ENCODE peak calls at places on chromosomes 13 and 19, in five cellular contexts. R is CD8-positive, alpha-beta memory T cell; H is heart right ventricle; D is fibroblast of lung; B is heart left ventricle. X is an unnamed sample.

GRCh38 chr13:78102121-78102677 is 183.6 kb upstream of the EDNRB start:
- DNase-seq in R (no peak), H (peak; percentile 41), D (peak; percentile 93), B (peak; percentile 59), X (no peak)

GRCh38 chr19:15048885-15049541 is at the start of gene CASP14:
- DNase-seq in R (no peak), H (no peak), D (no peak), B (no peak), X (no peak)

GRCh38 chr13:52070929-52071523 is 46.5 kb downstream of the UTP14C start:
- DNase-seq in R (no peak), H (no peak), D (peak; percentile 28), B (no peak), X (no peak)

GRCh38 chr19:40633207-40633606 is 32.0 kb downstream of the LTBP4 start:
- DNase-seq in R (no peak), H (no peak), D (peak; percentile 48), B (no peak), X (no peak)

GRCh38 chr19:3330047-3330446 is 36.3 kb upstream of the NFIC start:
- DNase-seq in R (no peak), H (no peak), D (no peak), B (no peak), X (no peak)

GRCh38 chr19:56577719-56578602 is 10.7 kb downstream of the ZNF470 start:
- DNase-seq in R (no peak), H (no peak), D (no peak), B (no peak), X (no peak)

GRCh38 chr19:16139752-16140151 is 3.7 kb upstream of the HSH2D start:
- DNase-seq in R (no peak), H (no peak), D (no peak), B (no peak), X (no peak)

GRCh38 chr13:24110011-24110410 is 50.5 kb upstream of the SPATA13 start:
- DNase-seq in R (no peak), H (no peak), D (no peak), B (no peak), X (no peak)

GRCh38 chr13:90918551-90918950 is 428.9 kb upstream of the MIR17HG start:
- DNase-seq in R (no peak), H (no peak), D (peak; percentile 71), B (no peak), X (no peak)

GRCh38 chr13:43057653-43058317 is 34.4 kb downstream of the DNAJC15 start:
- DNase-seq in R (peak; percentile 2), H (peak; percentile 46), D (peak; percentile 20), B (no peak), X (no peak)

GRCh38 chr13:41696163-41697003 is 239.0 kb downstream of the RGCC start:
- DNase-seq in R (no peak), H (no peak), D (peak; percentile 82), B (no peak), X (no peak)

GRCh38 chr19:49812452-49812996 is 568 bp downstream of the FUZ start:
- DNase-seq in R (no peak), H (no peak), D (no peak), B (no peak), X (no peak)

GRCh38 chr13:44732503-44733098 is 156.5 kb upstream of the TSC22D1 start:
- DNase-seq in R (no peak), H (no peak), D (no peak), B (no peak), X (no peak)

GRCh38 chr13:113586661-113587479 is 2.3 kb downstream of the TFDP1 start:
- DNase-seq in R (no peak), H (no peak), D (no peak), B (no peak), X (no peak)

GRCh38 chr19:15038304-15038703 is 11.0 kb upstream of the CASP14 start:
- DNase-seq in R (no peak), H (no peak), D (no peak), B (no peak), X (no peak)

GRCh38 chr19:50658438-50659317 is 9.4 kb downstream of the C19orf81 start:
- DNase-seq in R (no peak), H (peak; percentile 53), D (peak; percentile 8), B (peak; percentile 77), X (peak; percentile 83)

GRCh38 chr19:18603255-18603957 is 3.2 kb downstream of the CRLF1 start:
- DNase-seq in R (no peak), H (no peak), D (no peak), B (no peak), X (no peak)

GRCh38 chr19:40831502-40832430 is 18.5 kb downstream of the CYP2A6 start:
- DNase-seq in R (no peak), H (no peak), D (peak; percentile 100), B (no peak), X (no peak)

GRCh38 chr19:46195104-46195503 is 34.4 kb upstream of the IGFL1 start:
- DNase-seq in R (no peak), H (no peak), D (no peak), B (no peak), X (no peak)

GRCh38 chr13:114101325-114101821 is 31.1 kb downstream of the RASA3 start:
- DNase-seq in R (no peak), H (no peak), D (peak; percentile 39), B (peak; percentile 37), X (no peak)

GRCh38 chr19:39409886-39410619 is 2.4 kb upstream of the PLEKHG2 start:
- DNase-seq in R (peak; percentile 67), H (peak; percentile 83), D (peak; percentile 91), B (peak; percentile 92), X (peak; percentile 79)

GRCh38 chr13:31009166-31009565 is 76.7 kb downstream of the TEX26 start:
- DNase-seq in R (no peak), H (no peak), D (no peak), B (no peak), X (no peak)

GRCh38 chr13:93875527-93875926 is 604.0 kb downstream of the DCT start:
- DNase-seq in R (no peak), H (no peak), D (peak; percentile 62), B (no peak), X (no peak)

GRCh38 chr19:2770055-2771013 is 12.7 kb downstream of the SGTA start:
- DNase-seq in R (no peak), H (peak; percentile 84), D (peak; percentile 68), B (peak; percentile 80), X (peak; percentile 48)

GRCh38 chr19:31289381-31289880 is 59.8 kb downstream of the TSHZ3 start:
- DNase-seq in R (no peak), H (no peak), D (no peak), B (no peak), X (no peak)

GRCh38 chr19:1861599-1862031 is 1.8 kb downstream of the KLF16 start:
- DNase-seq in R (no peak), H (no peak), D (no peak), B (peak; percentile 31), X (no peak)

GRCh38 chr19:18418034-18418724 is 1.0 kb upstream of the SSBP4 start:
- DNase-seq in R (peak; percentile 40), H (no peak), D (no peak), B (peak; percentile 65), X (no peak)

DNA sequence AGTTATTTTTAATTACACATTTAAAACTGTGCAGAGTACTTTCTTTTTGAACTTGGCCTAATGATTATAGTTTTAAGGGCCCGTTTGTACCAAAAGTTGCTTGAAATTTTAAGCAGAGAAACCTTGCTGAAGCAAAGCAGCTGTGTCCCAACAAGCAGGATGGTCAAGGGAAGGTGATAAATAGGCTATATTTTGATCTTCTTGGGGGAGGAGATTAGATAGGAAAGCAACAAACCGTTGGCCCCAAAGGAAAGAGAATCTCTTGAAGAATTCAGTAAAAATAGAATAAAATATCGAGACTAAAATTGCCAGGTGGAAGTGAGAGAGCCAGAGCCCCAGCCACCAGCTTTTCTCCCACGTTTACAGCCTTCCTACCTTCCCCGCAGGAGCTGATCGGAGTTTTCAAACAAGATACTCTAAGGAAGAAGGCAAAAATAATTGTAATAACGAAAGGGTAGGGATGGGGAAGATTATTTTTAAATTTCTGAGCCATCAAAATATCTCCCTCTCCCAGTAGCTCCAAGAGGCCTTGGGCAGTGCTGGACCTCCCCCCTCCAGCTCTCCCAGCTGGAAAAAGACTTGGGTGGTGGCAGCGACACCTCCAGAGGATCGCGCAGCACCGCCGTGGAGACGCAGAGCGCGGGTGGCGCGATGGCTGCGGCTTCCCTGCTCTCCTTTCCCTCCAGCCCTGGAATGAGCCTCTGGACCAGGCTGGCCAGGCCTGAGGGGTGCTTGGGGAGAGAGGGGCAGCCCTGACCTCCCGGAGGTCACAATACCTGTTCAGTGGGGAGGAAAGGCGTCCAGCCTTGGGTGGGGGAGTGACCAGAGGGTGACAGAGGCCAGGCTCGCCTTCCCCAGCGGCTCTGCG is 5.8 kb downstream of the ZIC2 start:
- DNase-seq in R (no peak), H (no peak), D (no peak), B (no peak), X (no peak)
- H3K27ac ChIP-seq in R (no peak overlapping the region), H (no peak overlapping the region), D (no peak overlapping the region), B (no peak overlapping the region), X (no peak overlapping the region)

GRCh38 chr19:9937001-9937411 is 691 bp upstream of the OLFM2 start:
- DNase-seq in R (no peak), H (no peak), D (no peak), B (no peak), X (no peak)
- H3K27ac ChIP-seq in R (no peak overlapping the region), H (no peak overlapping the region), D (no peak overlapping the region), B (no peak overlapping the region), X (no peak overlapping the region)

DNA sequence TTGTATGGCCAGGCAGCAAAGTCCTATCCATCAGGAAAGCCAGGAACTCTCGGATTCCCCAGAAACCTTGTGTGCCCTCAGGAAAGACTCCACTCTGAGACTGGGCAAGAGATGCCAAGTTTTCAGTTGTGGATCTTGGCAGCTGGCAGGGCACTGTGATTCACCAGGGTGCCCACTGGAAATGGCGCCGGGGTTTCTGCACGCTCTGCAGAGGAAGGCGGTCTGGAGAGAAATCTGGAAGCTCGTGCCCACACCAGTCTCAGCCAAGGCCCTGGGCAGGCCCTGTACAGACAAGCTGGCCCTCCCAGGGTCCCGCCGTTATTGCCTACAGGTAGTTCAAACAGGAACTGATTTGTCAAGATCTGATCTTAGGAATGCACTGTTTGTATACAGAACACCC is 4.9 kb downstream of the NAPA start:
- DNase-seq in R (no peak), H (no peak), D (no peak), B (peak; percentile 67), X (peak; percentile 50)
- H3K27ac ChIP-seq in R (no peak overlapping the region), H (peak overlapping the region; percentile 63), D (no peak overlapping the region), B (peak overlapping the region; percentile 68), X (peak overlapping the region; percentile 14)

GRCh38 chr19:44304659-44305193 is at the start of gene ZNF235:
- DNase-seq in R (peak; percentile 44), H (peak; percentile 92), D (peak; percentile 98), B (peak; percentile 93), X (peak; percentile 92)
- H3K27ac ChIP-seq in R (peak within 1 kb of the TSS; percentile 43), H (peak within 1 kb of the TSS; percentile 75), D (peak within 1 kb of the TSS; percentile 61), B (peak within 1 kb of the TSS; percentile 62), X (peak within 1 kb of the TSS; percentile 70)